ENCODE peak calls at places on chromosomes 16 and 17, in eight cellular contexts. H, Y, E, Z, F, B, S and T are unnamed samples.

GRCh38 chr17:42055496-42055895 is 5.1 kb upstream of the C17orf113 start:
- DNase-seq in Z (no peak), F (no peak), Y (no peak), E (no peak), H (no peak), S (no peak), B (no peak), T (no peak)

GRCh38 chr17:80855968-80856862 is 135.4 kb upstream of the CHMP6 start:
- DNase-seq in B (no peak), H (peak), E (no peak), Y (peak), F (no peak), S (peak), Z (no peak), T (no peak)

GRCh38 chr17:30716461-30717289 is 107.8 kb downstream of the CRLF3 start:
- DNase-seq in Z (no peak), B (no peak), F (peak), S (peak), Y (peak), H (no peak), E (no peak), T (peak)

GRCh38 chr16:381788-382717 is at the start of gene PGAP6:
- DNase-seq in S (peak), B (peak), H (peak), E (peak), F (peak), Z (no peak), Y (no peak), T (peak)

GRCh38 chr16:878071-878784 is 77.7 kb upstream of the GNG13 start:
- DNase-seq in H (no peak), E (no peak), Y (peak), F (peak), B (no peak), Z (no peak), S (peak), T (no peak)

GRCh38 chr17:4234406-4234805 is 29.4 kb downstream of the ANKFY1 start:
- DNase-seq in E (no peak), Y (no peak), F (no peak), S (no peak), Z (no peak), B (no peak), H (no peak), T (no peak)

GRCh38 chr17:2962729-2963128 is 100.7 kb downstream of the OR1D5 start:
- DNase-seq in B (no peak), F (no peak), S (no peak), E (no peak), Z (peak), H (no peak), Y (no peak), T (peak)

GRCh38 chr17:59611503-59611902 is 8.2 kb upstream of the CLTC start:
- DNase-seq in E (no peak), S (no peak), F (no peak), Z (no peak), Y (no peak), B (no peak), H (no peak), T (no peak)

GRCh38 chr16:76059186-76059585 is 218.0 kb upstream of the CNTNAP4 start:
- DNase-seq in Y (no peak), H (no peak), F (no peak), Z (no peak), B (no peak), S (no peak), E (no peak), T (no peak)

GRCh38 chr16:11296351-11296705 is 15.2 kb upstream of the PRM1 start:
- DNase-seq in Z (no peak), Y (no peak), S (no peak), H (no peak), F (no peak), B (no peak), E (no peak), T (no peak)

GRCh38 chr17:64778367-64779290 is 116.5 kb upstream of the SMURF2 start:
- DNase-seq in H (peak), S (peak), F (no peak), Y (no peak), E (no peak), Z (no peak), B (no peak), T (peak)

GRCh38 chr16:66030036-66030435 is 336.5 kb upstream of the CDH5 start:
- DNase-seq in Z (no peak), F (no peak), E (no peak), Y (no peak), H (no peak), B (no peak), S (no peak), T (no peak)

GRCh38 chr17:3256575-3256974 is 41.6 kb downstream of the OR3A1 start:
- DNase-seq in E (no peak), S (no peak), B (no peak), Z (no peak), F (no peak), H (no peak), Y (no peak), T (no peak)

GRCh38 chr17:48023408-48024148 is 14.0 kb downstream of the COPZ2 start:
- DNase-seq in Z (no peak), H (peak), E (peak), S (peak), Y (peak), B (peak), F (peak), T (peak)

GRCh38 chr16:2776500-2777139 is 460 bp downstream of the ELOB start:
- DNase-seq in S (peak), H (no peak), F (no peak), B (no peak), Z (no peak), Y (no peak), E (no peak), T (no peak)
- TF ChIP-seq EP300 in S (no peak), H (no peak), F (no peak), B (no peak), Z (no peak), Y (no peak), E (no peak), T (no peak)

DNA sequence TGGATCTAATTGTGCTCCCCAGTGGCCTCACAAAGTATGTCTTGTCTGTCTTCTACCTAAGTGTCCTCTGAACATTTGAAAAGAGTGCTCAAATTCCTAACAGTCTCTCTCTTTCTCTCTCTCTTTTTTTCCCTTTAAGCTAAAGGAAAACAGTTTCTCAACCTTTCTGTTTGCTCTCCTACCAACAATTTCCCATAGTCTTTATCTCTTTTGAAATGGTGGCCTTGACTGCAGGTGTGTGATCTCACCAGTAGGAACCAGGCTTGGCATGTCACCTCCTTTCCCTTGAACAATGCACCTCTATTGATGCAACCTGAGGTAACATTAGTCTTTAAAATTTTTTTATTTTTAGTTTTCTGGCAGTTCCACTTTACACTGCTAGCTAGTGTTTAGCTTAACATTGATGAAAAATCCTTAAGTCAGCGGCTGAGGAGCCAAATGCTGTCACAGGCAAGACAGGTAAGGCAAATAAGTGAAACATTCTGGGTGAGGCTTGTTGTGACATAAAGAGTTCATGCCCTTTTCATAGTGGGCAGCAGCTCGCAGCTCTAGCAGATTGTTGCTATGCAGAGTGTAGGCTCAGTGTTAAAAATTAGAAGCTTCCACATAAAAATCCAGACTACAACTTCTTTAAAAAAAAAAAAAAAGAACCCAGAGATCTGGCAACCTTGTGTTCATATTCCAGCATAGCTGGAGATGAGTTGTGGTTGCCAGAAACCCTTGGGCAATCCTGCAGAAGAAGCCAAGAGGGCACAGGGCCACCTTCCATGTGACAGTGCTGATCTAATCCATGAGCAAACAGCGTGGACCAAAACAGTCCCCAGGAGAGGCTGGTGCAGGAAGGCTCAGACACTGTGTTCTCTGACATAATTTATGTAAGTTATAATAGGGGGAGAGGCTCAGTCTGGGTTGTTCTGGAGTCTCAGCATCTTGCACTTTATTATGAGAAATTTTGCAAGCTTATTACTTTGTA is 273.6 kb downstream of the HAPSTR1 start:
- DNase-seq in B (peak), E (peak), Y (no peak), H (no peak), Z (peak), S (peak), F (peak), T (peak)
- TF ChIP-seq EP300 in B (peak), E (peak), Y (no peak), H (peak), Z (peak), S (no peak), F (no peak), T (peak)

GRCh38 chr16:4664538-4665418 is 28.6 kb upstream of the NUDT16L1 start:
- DNase-seq in H (peak), E (peak), S (no peak), B (peak), Z (no peak), Y (peak), F (no peak), T (no peak)
- TF ChIP-seq EP300 in H (no peak), E (no peak), S (no peak), B (no peak), Z (no peak), Y (no peak), F (no peak), T (no peak)

GRCh38 chr17:15946611-15947120 is 1.7 kb downstream of the ADORA2B start:
- DNase-seq in B (no peak), E (no peak), F (no peak), H (no peak), Y (no peak), S (peak), Z (no peak), T (no peak)
- TF ChIP-seq EP300 in B (no peak), E (no peak), F (no peak), H (no peak), Y (no peak), S (no peak), Z (no peak), T (no peak)

GRCh38 chr16:1975432-1976215 is 3.8 kb downstream of the TBL3 start:
- DNase-seq in E (no peak), Y (no peak), H (no peak), Z (no peak), F (no peak), S (no peak), B (no peak), T (no peak)

GRCh38 chr16:1972490-1972877 is 631 bp downstream of the TBL3 start:
- DNase-seq in Z (no peak), B (no peak), Y (no peak), H (no peak), S (no peak), F (peak), E (no peak), T (peak)

GRCh38 chr16:1974157-1975070 is 2.6 kb downstream of the TBL3 start:
- DNase-seq in S (no peak), Z (no peak), B (no peak), Y (no peak), F (no peak), H (no peak), E (no peak), T (no peak)

GRCh38 chr16:1971678-1972489 is at the start of gene TBL3:
- DNase-seq in H (peak), Y (peak), F (peak), B (peak), S (peak), Z (peak), E (peak), T (peak)

GRCh38 chr16:1973461-1974156 is 1.8 kb downstream of the TBL3 start:
- DNase-seq in H (no peak), B (no peak), F (no peak), Y (no peak), S (no peak), Z (no peak), E (no peak), T (no peak)
- TF ChIP-seq EP300 in H (no peak), B (no peak), F (no peak), Y (no peak), S (no peak), Z (no peak), E (no peak), T (no peak)

GRCh38 chr16:48347980-48348379 is 37.2 kb downstream of the SIAH1 start:
- DNase-seq in Y (no peak), S (no peak), E (no peak), B (no peak), F (peak), H (no peak), Z (no peak), T (no peak)
- TF ChIP-seq EP300 in Y (no peak), S (no peak), E (no peak), B (no peak), F (no peak), H (no peak), Z (no peak), T (no peak)

DNA sequence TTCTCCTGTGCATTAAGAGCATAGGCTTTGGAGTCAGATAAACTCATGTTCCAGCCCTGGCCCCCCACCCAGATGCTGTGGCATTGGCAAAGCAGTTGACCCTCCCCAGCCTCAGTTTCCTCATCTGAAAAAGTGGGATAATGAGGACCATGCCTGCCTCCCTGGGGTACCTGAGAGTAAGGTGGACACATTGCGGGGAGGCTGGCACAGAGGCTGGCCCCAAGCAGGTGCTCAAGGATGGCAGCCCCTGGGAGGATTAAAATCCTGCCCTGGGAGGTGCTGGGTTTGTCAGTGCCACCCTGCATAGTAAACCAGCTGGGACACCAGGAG is 11.8 kb downstream of the ENPP7 start:
- DNase-seq in S (no peak), B (no peak), E (no peak), Y (no peak), Z (no peak), H (no peak), F (no peak), T (no peak)
- TF ChIP-seq EP300 in S (no peak), B (no peak), E (no peak), Y (no peak), Z (no peak), H (no peak), F (no peak), T (no peak)

DNA sequence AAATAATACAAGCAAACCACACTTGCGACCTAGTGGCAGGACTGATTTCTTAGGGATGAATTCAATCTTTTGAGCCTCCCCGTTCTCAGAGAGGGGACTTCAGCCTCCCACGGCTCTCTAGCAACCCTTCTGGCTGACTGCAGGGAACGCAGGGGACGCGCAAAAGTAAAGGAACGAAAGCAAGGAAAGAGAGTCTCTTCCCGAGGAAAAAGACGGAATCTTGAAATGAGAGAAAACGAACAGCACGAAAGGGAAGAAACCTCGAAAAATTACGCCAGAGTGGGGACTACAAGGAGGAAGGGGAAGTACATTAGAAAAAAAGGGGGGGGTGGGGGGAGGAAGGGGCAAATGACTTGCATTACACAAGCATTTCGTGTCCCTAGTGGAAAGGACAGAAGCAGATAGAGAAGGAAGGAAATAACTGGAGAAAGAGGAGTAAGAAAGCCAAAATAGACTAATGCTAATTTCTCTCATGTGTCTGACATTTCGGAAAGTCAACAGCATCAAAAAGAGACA is 1.2 kb downstream of the GRB2 start:
- DNase-seq in S (peak), F (peak), E (peak), H (peak), B (peak), Y (peak), Z (no peak), T (peak)
- TF ChIP-seq EP300 in S (no peak), F (no peak), E (peak), H (no peak), B (no peak), Y (no peak), Z (no peak), T (no peak)

GRCh38 chr17:16911141-16911937 is 60.6 kb downstream of the TNFRSF13B start:
- DNase-seq in Z (no peak), S (no peak), B (no peak), E (no peak), F (no peak), Y (no peak), H (peak), T (no peak)

GRCh38 chr17:16909887-16910286 is 62.0 kb downstream of the TNFRSF13B start:
- DNase-seq in H (no peak), S (no peak), Y (no peak), Z (no peak), E (no peak), B (no peak), F (no peak), T (no peak)

GRCh38 chr17:16912021-16912962 is 59.6 kb downstream of the TNFRSF13B start:
- DNase-seq in E (no peak), F (no peak), Z (peak), H (peak), Y (no peak), B (no peak), S (peak), T (no peak)

GRCh38 chr17:16909472-16909871 is 62.4 kb downstream of the TNFRSF13B start:
- DNase-seq in E (no peak), B (no peak), Z (no peak), F (no peak), Y (no peak), H (peak), S (no peak), T (no peak)

GRCh38 chr17:16910341-16910740 is 61.6 kb downstream of the TNFRSF13B start:
- DNase-seq in B (no peak), F (no peak), S (no peak), H (peak), Z (peak), Y (no peak), E (no peak), T (no peak)
- TF ChIP-seq EP300 in B (no peak), F (no peak), S (no peak), H (no peak), Z (no peak), Y (no peak), E (no peak), T (no peak)